ENCODE peak calls at places on chromosome 20, in four cellular contexts. T, M, W and N are unnamed samples.

GRCh38 chr20:34581341-34582189 is 23.0 kb downstream of the MAP1LC3A start:
- DNase-seq in T (no peak), M (no peak), W (no peak), N (no peak)

GRCh38 chr20:3221398-3222226 is 12.3 kb downstream of the ITPA start:
- DNase-seq in T (no peak), M (no peak), W (no peak), N (no peak)

GRCh38 chr20:16485406-16485805 is 87.8 kb downstream of the KIF16B start:
- DNase-seq in T (no peak), M (no peak), W (no peak), N (no peak)

GRCh38 chr20:46712056-46712636 is 2.7 kb downstream of the SLC2A10 start:
- DNase-seq in T (no peak), M (no peak), W (no peak), N (no peak)

GRCh38 chr20:24542721-24543120 is 73.3 kb downstream of the SYNDIG1 start:
- DNase-seq in T (no peak), M (no peak), W (no peak), N (no peak)

GRCh38 chr20:61185181-61185580 is 66.9 kb upstream of the CDH4 start:
- DNase-seq in T (no peak), M (no peak), W (no peak), N (no peak)

GRCh38 chr20:22341508-22341907 is 242.9 kb downstream of the FOXA2 start:
- DNase-seq in T (peak; percentile 21), M (peak; percentile 23), W (no peak), N (peak; percentile 68)

GRCh38 chr20:24693466-24694156 is 224.2 kb downstream of the SYNDIG1 start:
- DNase-seq in T (no peak), M (no peak), W (no peak), N (no peak)

GRCh38 chr20:22998476-22998875 is 36.6 kb upstream of the SSTR4 start:
- DNase-seq in T (no peak), M (no peak), W (no peak), N (no peak)

GRCh38 chr20:63465380-63466249 is 6.8 kb downstream of the KCNQ2 start:
- DNase-seq in T (no peak), M (no peak), W (no peak), N (no peak)

GRCh38 chr20:62707281-62707941 is 1.2 kb upstream of the NTSR1 start:
- DNase-seq in T (no peak), M (no peak), W (no peak), N (no peak)

GRCh38 chr20:9332783-9333482 is 181.5 kb upstream of the LAMP5 start:
- DNase-seq in T (no peak), M (no peak), W (no peak), N (no peak)

GRCh38 chr20:5779071-5779470 is 28.9 kb downstream of the SHLD1 start:
- DNase-seq in T (no peak), M (no peak), W (no peak), N (no peak)

GRCh38 chr20:63473555-63474449 is 1.3 kb upstream of the KCNQ2 start:
- DNase-seq in T (no peak), M (no peak), W (no peak), N (no peak)

GRCh38 chr20:24873015-24873620 is 76.0 kb upstream of the CST7 start:
- DNase-seq in T (no peak), M (no peak), W (no peak), N (no peak)

GRCh38 chr20:14543040-14543439 is 205.6 kb upstream of the FLRT3 start:
- DNase-seq in T (no peak), M (no peak), W (no peak), N (no peak)
- TF ChIP-seq TCF7L2 in T (no peak), M (no peak), W (no peak), N (no peak)

DNA sequence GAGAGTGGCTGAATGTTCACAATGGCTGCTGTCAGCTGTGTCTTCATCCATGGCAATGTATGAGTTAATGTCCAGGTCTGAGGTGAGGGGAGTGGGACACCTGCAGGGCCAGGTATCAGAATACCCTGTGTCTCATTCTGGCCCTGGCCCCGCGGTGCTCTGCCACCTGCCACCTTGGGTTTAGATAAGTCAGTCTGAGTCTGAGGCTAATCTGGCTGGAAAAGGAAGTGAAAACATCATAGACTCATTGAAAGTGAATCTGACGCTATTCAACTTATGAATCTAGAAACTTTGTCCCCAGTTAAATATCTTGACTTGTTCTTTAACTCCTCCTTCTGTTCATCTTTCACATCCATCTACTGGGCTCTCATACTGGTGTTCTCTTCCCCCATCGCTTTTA is 267.1 kb upstream of the JAG1 start:
- DNase-seq in T (no peak), M (no peak), W (no peak), N (no peak)
- TF ChIP-seq CTCF in T (no peak), M (no peak), W (no peak), N (no peak)

DNA sequence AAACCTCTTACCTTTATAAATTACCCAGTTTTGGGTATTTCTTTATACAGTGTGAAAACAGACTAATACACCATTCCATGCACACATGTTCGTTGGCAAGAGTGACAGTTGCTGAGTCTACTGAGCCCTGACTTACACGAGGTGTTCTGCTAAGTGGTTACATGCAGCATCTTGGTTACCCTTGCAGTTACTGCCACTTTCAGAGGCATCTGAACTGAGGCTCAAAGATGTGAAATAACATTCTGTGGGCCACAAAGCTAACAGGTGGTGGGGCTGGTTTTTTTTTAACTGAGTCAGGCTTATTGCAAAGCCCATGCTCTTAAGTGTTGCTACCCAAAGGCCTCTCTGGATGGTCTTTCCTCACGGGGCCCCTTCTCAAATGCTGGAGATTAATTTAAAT is 54.4 kb upstream of the GTSF1L start:
- DNase-seq in T (no peak), M (no peak), W (no peak), N (no peak)
- TF ChIP-seq TCF7L2 in T (no peak), M (no peak), W (no peak), N (no peak)

DNA sequence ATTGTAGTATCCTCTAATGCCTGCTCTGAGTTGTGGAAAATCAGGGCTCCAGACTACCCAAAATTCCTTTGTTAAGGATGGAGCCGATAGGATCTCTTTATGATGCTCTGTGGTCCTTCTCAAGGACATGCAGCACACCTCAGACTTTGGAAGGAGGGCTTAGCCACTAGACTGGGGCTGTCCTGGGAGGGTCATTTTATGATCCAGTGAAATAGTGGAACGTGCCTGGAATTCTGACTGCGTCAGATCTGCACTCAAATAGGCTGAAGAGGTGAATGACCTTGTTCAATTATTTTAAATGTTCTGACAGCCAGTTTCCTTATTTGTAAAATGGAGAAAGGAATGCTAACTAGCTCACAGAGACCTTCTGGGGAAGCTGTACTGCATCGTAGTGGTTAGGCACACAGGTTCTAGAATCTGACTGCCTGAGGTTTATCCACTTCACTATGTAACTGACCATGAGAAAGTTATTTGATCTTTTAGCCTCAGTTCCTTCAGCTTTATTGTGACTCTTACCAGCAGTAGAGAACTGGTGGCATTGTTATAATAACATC is 587.5 kb downstream of the MAFB start:
- DNase-seq in T (no peak), M (no peak), W (no peak), N (no peak)
- TF ChIP-seq CTCF in T (no peak), M (no peak), W (no peak), N (no peak)